ENCODE peak calls at places on chromosomes 4 and X, in eight cellular contexts. J is Karpas-422; B is naive thymus-derived CD4-positive, alpha-beta T cell; P is suprapubic skin; V is WERI-Rb-1; Y is HL-60; G is tibial artery; D is aorta. R is an unnamed sample.
A peak's percentile ranks its signal among the peaks of the same experiment; 100 is the strongest.

GRCh38 chrX:153829549-153829798 is 870 bp downstream of the PDZD4 start:
- DNase-seq in J (no peak), B (no peak), P (no peak), V (no peak), Y (no peak), G (no peak), D (no peak), R (no peak)

GRCh38 chr4:166422475-166422874 is 549.4 kb downstream of the TLL1 start:
- DNase-seq in J (no peak), B (no peak), P (no peak), V (no peak), Y (no peak), G (no peak), D (no peak), R (no peak)

GRCh38 chr4:48490012-48490679 is at the start of gene ZAR1:
- DNase-seq in J (no peak), B (no peak), P (no peak), V (no peak), Y (no peak), G (no peak), D (no peak), R (no peak)

GRCh38 chr4:107058828-107059227 is 22.7 kb upstream of the DKK2 start:
- DNase-seq in J (no peak), B (no peak), P (no peak), V (no peak), Y (no peak), G (no peak), D (no peak), R (no peak)

GRCh38 chr4:53840643-53841042 is 223.8 kb downstream of the CHIC2 start:
- DNase-seq in J (peak; percentile 26), B (no peak), P (no peak), V (no peak), Y (peak; percentile 3), G (no peak), D (no peak), R (no peak)

GRCh38 chr4:61827907-61828328 is 627.8 kb downstream of the ADGRL3 start:
- DNase-seq in J (no peak), B (no peak), P (no peak), V (no peak), Y (no peak), G (no peak), D (no peak), R (no peak)

GRCh38 chrX:12149670-12150407 is 11.6 kb downstream of the FRMPD4 start:
- DNase-seq in J (peak; percentile 5), B (no peak), P (no peak), V (no peak), Y (no peak), G (no peak), D (no peak), R (no peak)

GRCh38 chr4:74948279-74948678 is 15.4 kb downstream of the PARM1 start:
- DNase-seq in J (no peak), B (no peak), P (no peak), V (no peak), Y (no peak), G (no peak), D (no peak), R (no peak)

GRCh38 chrX:70960728-70961127 is 29.8 kb upstream of the SLC7A3 start:
- DNase-seq in J (no peak), B (no peak), P (no peak), V (no peak), Y (no peak), G (no peak), D (no peak), R (no peak)

GRCh38 chrX:86047174-86047991 is at the start of gene CHM:
- DNase-seq in J (peak; percentile 94), B (peak; percentile 74), P (peak; percentile 68), V (peak; percentile 70), Y (peak; percentile 66), G (peak; percentile 67), D (peak; percentile 61), R (peak; percentile 59)

GRCh38 chr4:41324861-41325260 is 68.1 kb downstream of the UCHL1 start:
- DNase-seq in J (no peak), B (no peak), P (no peak), V (no peak), Y (no peak), G (no peak), D (no peak), R (no peak)

GRCh38 chr4:108393870-108394269 is 225.1 kb upstream of the LEF1 start:
- DNase-seq in J (no peak), B (no peak), P (no peak), V (no peak), Y (no peak), G (no peak), D (no peak), R (no peak)

GRCh38 chr4:13024147-13025105 is 459.7 kb downstream of the RAB28 start:
- DNase-seq in J (no peak), B (no peak), P (no peak), V (no peak), Y (no peak), G (no peak), D (no peak), R (no peak)

GRCh38 chr4:125550769-125551168 is 236.0 kb downstream of the FAT4 start:
- DNase-seq in J (no peak), B (no peak), P (no peak), V (no peak), Y (no peak), G (no peak), D (no peak), R (no peak)

GRCh38 chr4:151646322-151646721 is 114.5 kb downstream of the GATB start:
- DNase-seq in J (no peak), B (no peak), P (no peak), V (no peak), Y (no peak), G (no peak), D (no peak), R (no peak)

GRCh38 chrX:71184092-71184491 is 38.9 kb upstream of the GJB1 start:
- DNase-seq in J (no peak), B (no peak), P (no peak), V (no peak), Y (no peak), G (no peak), D (no peak), R (no peak)

GRCh38 chrX:133913009-133913408 is 72.4 kb downstream of the GPC3 start:
- DNase-seq in J (no peak), B (no peak), P (no peak), V (no peak), Y (no peak), G (no peak), D (no peak), R (no peak)

GRCh38 chr4:1356181-1356998 is 9.4 kb downstream of the UVSSA start:
- DNase-seq in J (peak; percentile 76), B (peak; percentile 48), P (no peak), V (peak; percentile 81), Y (no peak), G (no peak), D (no peak), R (peak; percentile 62)

GRCh38 chr4:39495446-39496208 is 31.6 kb downstream of the UGDH start:
- DNase-seq in J (no peak), B (no peak), P (no peak), V (no peak), Y (no peak), G (no peak), D (no peak), R (no peak)

GRCh38 chrX:138710866-138711331 is 618 bp downstream of the FGF13 start:
- DNase-seq in J (no peak), B (no peak), P (no peak), V (no peak), Y (no peak), G (no peak), D (peak; percentile 47), R (no peak)

GRCh38 chr4:164931551-164932324 is 45.7 kb downstream of the TRIM61 start:
- DNase-seq in J (no peak), B (no peak), P (no peak), V (no peak), Y (no peak), G (no peak), D (no peak), R (no peak)
- H3K27ac ChIP-seq in J (no peak overlapping the region), B (no peak overlapping the region), P (no peak overlapping the region), V (no peak overlapping the region), Y (no peak overlapping the region), G (no peak overlapping the region), D (no peak overlapping the region), R (no peak overlapping the region)

GRCh38 chr4:184265566-184266351 is 48.1 kb upstream of the ENPP6 start:
- DNase-seq in J (peak; percentile 61), B (no peak), P (no peak), V (no peak), Y (no peak), G (no peak), D (no peak), R (no peak)

GRCh38 chr4:184268574-184269160 is 51.0 kb upstream of the ENPP6 start:
- DNase-seq in J (peak; percentile 57), B (no peak), P (no peak), V (no peak), Y (no peak), G (no peak), D (no peak), R (no peak)

GRCh38 chr4:184269879-184270430 is 52.3 kb upstream of the ENPP6 start:
- DNase-seq in J (no peak), B (no peak), P (no peak), V (no peak), Y (no peak), G (no peak), D (no peak), R (no peak)

GRCh38 chr4:184267206-184267608 is 49.5 kb upstream of the ENPP6 start:
- DNase-seq in J (peak; percentile 48), B (no peak), P (no peak), V (no peak), Y (no peak), G (no peak), D (no peak), R (no peak)

GRCh38 chr4:184267673-184268573 is 50.2 kb upstream of the ENPP6 start:
- DNase-seq in J (peak; percentile 91), B (peak; percentile 59), P (no peak), V (no peak), Y (peak; percentile 76), G (no peak), D (peak; percentile 78), R (peak; percentile 55)
- H3K27ac ChIP-seq in J (peak overlapping the region; percentile 96), B (peak overlapping the region; percentile 77), P (peak overlapping the region; percentile 28), V (no peak overlapping the region), Y (peak overlapping the region; percentile 76), G (peak overlapping the region; percentile 4), D (peak overlapping the region; percentile 70), R (peak overlapping the region; percentile 66)

GRCh38 chr4:101919373-101919977 is 128.9 kb downstream of the BANK1 start:
- DNase-seq in J (no peak), B (no peak), P (no peak), V (no peak), Y (no peak), G (no peak), D (no peak), R (no peak)

GRCh38 chr4:101921370-101921769 is 130.8 kb downstream of the BANK1 start:
- DNase-seq in J (no peak), B (no peak), P (no peak), V (no peak), Y (no peak), G (no peak), D (no peak), R (no peak)
- H3K27ac ChIP-seq in J (no peak overlapping the region), B (no peak overlapping the region), P (no peak overlapping the region), V (no peak overlapping the region), Y (no peak overlapping the region), G (no peak overlapping the region), D (no peak overlapping the region), R (no peak overlapping the region)

DNA sequence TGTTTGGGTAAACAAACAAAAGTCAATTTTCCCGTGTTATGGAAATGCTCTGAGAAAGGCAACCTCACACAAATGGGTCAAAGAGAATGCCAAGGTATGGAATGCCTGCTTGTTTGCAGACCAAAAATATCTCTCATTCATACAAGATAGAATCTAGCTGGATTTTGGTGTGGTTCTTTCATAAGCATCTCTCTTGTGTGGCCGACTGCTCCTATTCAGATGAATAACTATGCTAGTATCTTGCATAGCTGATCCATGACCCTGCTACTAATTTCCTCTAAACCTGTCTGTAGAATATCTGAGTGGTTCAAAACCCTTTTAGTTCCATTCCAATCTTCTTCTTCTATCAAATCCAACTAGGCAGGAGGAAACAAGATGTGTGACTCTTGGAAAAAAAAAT is 28.2 kb upstream of the SORBS2 start:
- DNase-seq in J (no peak), B (no peak), P (no peak), V (no peak), Y (no peak), G (no peak), D (no peak), R (no peak)
- H3K27ac ChIP-seq in J (no peak overlapping the region), B (no peak overlapping the region), P (no peak overlapping the region), V (no peak overlapping the region), Y (no peak overlapping the region), G (peak overlapping the region; percentile 75), D (peak overlapping the region; percentile 92), R (peak overlapping the region; percentile 90)